ENCODE peak calls at places on chromosome 15, in eight cellular contexts. I is HCEC 1CT; W is activated CD8-positive, alpha-beta memory T cell treated with anti-CD3 and anti-CD28 coated beads for 24 hours; J is activated gamma-delta T cell treated with Interleukin-2 at 50 U/mL for 16 hours; C is foreskin melanocyte; E is nephron progenitor cell; T is non-pigmented ciliary epithelial cell; X is activated T-helper 1 cell treated with anti-CD3 and anti-CD28 coated beads, Interleukin-12 subunit alpha, Interleukin-12 subunit beta, Interleukin-2, Interleukin-4 antibody, amounts not matched to agents 30 ng/mL and 10 ng/mL and 1 ng/mL, durations not matched to agents 14 hours and 24 hours and 36 hours. V is an unnamed sample.

GRCh38 chr15:40992825-40993224 is 39.6 kb downstream of the CHAC1 start:
- DNase-seq in I (peak; percentile 7), W (no peak), J (no peak), C (no peak), E (no peak), T (no peak), X (no peak), V (no peak)

GRCh38 chr15:79853492-79854328 is 43.1 kb downstream of the MTHFS start:
- DNase-seq in I (peak; percentile 86), W (peak; percentile 78), J (peak; percentile 53), C (peak; percentile 74), E (peak; percentile 65), T (peak; percentile 81), X (peak; percentile 43), V (peak; percentile 56)

GRCh38 chr15:88866295-88866881 is 29.0 kb downstream of the HAPLN3 start:
- DNase-seq in I (no peak), W (no peak), J (no peak), C (no peak), E (no peak), T (no peak), X (no peak), V (no peak)

GRCh38 chr15:77547801-77548607 is 84.7 kb downstream of the LINGO1 start:
- DNase-seq in I (no peak), W (no peak), J (no peak), C (no peak), E (no peak), T (no peak), X (no peak), V (no peak)

GRCh38 chr15:67809866-67810265 is 15.4 kb upstream of the SKOR1 start:
- DNase-seq in I (no peak), W (no peak), J (no peak), C (no peak), E (peak; percentile 29), T (no peak), X (no peak), V (no peak)

GRCh38 chr15:80769471-80770355 is 9.5 kb upstream of the CEMIP start:
- DNase-seq in I (no peak), W (no peak), J (no peak), C (no peak), E (no peak), T (no peak), X (no peak), V (no peak)

GRCh38 chr15:72958634-72959033 is 93.6 kb upstream of the NEO1 start:
- DNase-seq in I (no peak), W (no peak), J (no peak), C (no peak), E (no peak), T (no peak), X (no peak), V (peak; percentile 52)

GRCh38 chr15:42152196-42152920 is 4.1 kb downstream of the PLA2G4F start:
- DNase-seq in I (no peak), W (no peak), J (no peak), C (peak; percentile 69), E (no peak), T (no peak), X (no peak), V (peak; percentile 40)

GRCh38 chr15:51842852-51843737 is 13.6 kb downstream of the TMOD3 start:
- DNase-seq in I (peak; percentile 82), W (no peak), J (no peak), C (no peak), E (no peak), T (no peak), X (no peak), V (no peak)

GRCh38 chr15:101182215-101182614 is 69.6 kb downstream of the CHSY1 start:
- DNase-seq in I (no peak), W (peak; percentile 19), J (no peak), C (no peak), E (no peak), T (no peak), X (no peak), V (no peak)

GRCh38 chr15:89494941-89495637 is 1.3 kb downstream of the RHCG start:
- DNase-seq in I (no peak), W (peak; percentile 56), J (no peak), C (peak; percentile 11), E (peak; percentile 58), T (no peak), X (no peak), V (no peak)